ENCODE peak calls at places on chromosome 21, in nine cellular contexts. One of them, this sample, is unnamed.

GRCh38 chr21:20997308-20997632 is 939 bp upstream of the NCAM2 start:
- DNase-seq in HEK293T: no peak
- DNase-seq in NCI-H1092: no peak
- DNase-seq in skeletal muscle cell: no peak
- DNase-seq in cardiac fibroblast: peak; percentile 1
- DNase-seq in EH: no peak
- DNase-seq in substantia nigra: no peak
- DNase-seq in SW480: no peak
- DNase-seq in T47D: no peak
- DNase-seq in this sample: no peak

GRCh38 chr21:31678478-31678877 is 19.0 kb downstream of the SOD1 start:
- DNase-seq in HEK293T: no peak
- DNase-seq in NCI-H1092: no peak
- DNase-seq in skeletal muscle cell: no peak
- DNase-seq in cardiac fibroblast: no peak
- DNase-seq in EH: no peak
- DNase-seq in substantia nigra: no peak
- DNase-seq in SW480: no peak
- DNase-seq in T47D: no peak
- DNase-seq in this sample: no peak

GRCh38 chr21:45381865-45382697 is 22.9 kb upstream of the COL18A1 start:
- DNase-seq in HEK293T: no peak
- DNase-seq in NCI-H1092: no peak
- DNase-seq in skeletal muscle cell: no peak
- DNase-seq in cardiac fibroblast: no peak
- DNase-seq in EH: no peak
- DNase-seq in substantia nigra: no peak
- DNase-seq in SW480: no peak
- DNase-seq in T47D: no peak
- DNase-seq in this sample: no peak

GRCh38 chr21:41435728-41436127 is 9.7 kb downstream of the MX1 start:
- DNase-seq in HEK293T: no peak
- DNase-seq in NCI-H1092: no peak
- DNase-seq in skeletal muscle cell: no peak
- DNase-seq in cardiac fibroblast: no peak
- DNase-seq in EH: no peak
- DNase-seq in substantia nigra: no peak
- DNase-seq in SW480: no peak
- DNase-seq in T47D: no peak
- DNase-seq in this sample: no peak

GRCh38 chr21:33800753-33801423 is 114.7 kb downstream of the ATP5PO start:
- DNase-seq in HEK293T: no peak
- DNase-seq in NCI-H1092: no peak
- DNase-seq in skeletal muscle cell: no peak
- DNase-seq in cardiac fibroblast: no peak
- DNase-seq in EH: no peak
- DNase-seq in substantia nigra: no peak
- DNase-seq in SW480: no peak
- DNase-seq in T47D: no peak
- DNase-seq in this sample: no peak

GRCh38 chr21:46637952-46638746 is 2.7 kb downstream of the PRMT2 start:
- DNase-seq in HEK293T: no peak
- DNase-seq in NCI-H1092: no peak
- DNase-seq in skeletal muscle cell: no peak
- DNase-seq in cardiac fibroblast: no peak
- DNase-seq in EH: no peak
- DNase-seq in substantia nigra: no peak
- DNase-seq in SW480: no peak
- DNase-seq in T47D: no peak
- DNase-seq in this sample: no peak

GRCh38 chr21:14707265-14708020 is 161.3 kb upstream of the SAMSN1 start:
- DNase-seq in HEK293T: no peak
- DNase-seq in NCI-H1092: no peak
- DNase-seq in skeletal muscle cell: no peak
- DNase-seq in cardiac fibroblast: no peak
- DNase-seq in EH: no peak
- DNase-seq in substantia nigra: no peak
- DNase-seq in SW480: no peak
- DNase-seq in T47D: no peak
- DNase-seq in this sample: no peak

GRCh38 chr21:42678118-42678430 is 24.7 kb downstream of the PDE9A start:
- DNase-seq in HEK293T: peak; percentile 35
- DNase-seq in NCI-H1092: peak; percentile 49
- DNase-seq in skeletal muscle cell: no peak
- DNase-seq in cardiac fibroblast: no peak
- DNase-seq in EH: no peak
- DNase-seq in substantia nigra: no peak
- DNase-seq in SW480: no peak
- DNase-seq in T47D: no peak
- DNase-seq in this sample: peak; percentile 19